ENCODE peak calls at places on chromosomes 11 and 22, in seven cellular contexts. P, A, J, B, M, E and K are unnamed samples.

GRCh38 chr11:32792948-32793475 is 1.4 kb downstream of the CCDC73 start:
- DNase-seq in E (peak; percentile 63), P (peak; percentile 35), B (peak; percentile 59), J (peak; percentile 28), A (peak; percentile 60), M (peak; percentile 58), K (no peak)

GRCh38 chr11:12860827-12861226 is 148.3 kb upstream of the RASSF10 start:
- DNase-seq in J (no peak), A (no peak), P (no peak), E (no peak), B (no peak), M (no peak), K (no peak)

GRCh38 chr11:114886644-114887259 is 208.4 kb downstream of the NXPE2 start:
- DNase-seq in P (no peak), B (no peak), M (no peak), A (no peak), J (peak; percentile 3), E (no peak), K (no peak)

GRCh38 chr22:20247010-20247505 is 21.1 kb downstream of the RTN4R start:
- DNase-seq in A (no peak), B (peak; percentile 67), J (no peak), M (no peak), E (no peak), P (peak; percentile 70), K (no peak)

GRCh38 chr11:83292709-83293435 is 6.7 kb upstream of the CCDC90B start:
- DNase-seq in E (peak; percentile 12), J (peak; percentile 50), P (no peak), B (no peak), A (no peak), M (no peak), K (peak; percentile 27)

GRCh38 chr22:37784829-37785495 is 22.8 kb upstream of the GCAT start:
- DNase-seq in P (no peak), B (no peak), E (no peak), M (no peak), J (peak; percentile 60), A (no peak), K (no peak)

GRCh38 chr11:10087186-10087585 is 206.8 kb downstream of the SBF2 start:
- DNase-seq in E (no peak), M (no peak), A (no peak), J (no peak), B (no peak), P (no peak), K (no peak)

GRCh38 chr22:27880778-27881394 is 38.2 kb downstream of the PITPNB start:
- DNase-seq in J (peak; percentile 54), M (peak; percentile 41), E (peak; percentile 17), P (no peak), A (no peak), B (peak; percentile 39), K (no peak)

GRCh38 chr22:32796865-32797573 is 4.5 kb upstream of the TIMP3 start:
- DNase-seq in E (peak; percentile 54), M (peak; percentile 57), A (peak; percentile 43), B (peak; percentile 77), J (peak; percentile 48), P (peak; percentile 70), K (no peak)

GRCh38 chr11:8285228-8285627 is 21.6 kb upstream of the LMO1 start:
- DNase-seq in P (no peak), A (no peak), E (no peak), M (no peak), J (no peak), B (no peak), K (no peak)

GRCh38 chr11:128720522-128720985 is 26.7 kb downstream of the FLI1 start:
- DNase-seq in M (no peak), E (peak; percentile 48), A (no peak), J (no peak), P (no peak), B (no peak), K (no peak)

GRCh38 chr11:46298699-46299424 is 21.4 kb downstream of the CREB3L1 start:
- DNase-seq in B (no peak), M (no peak), P (no peak), A (no peak), E (no peak), J (peak; percentile 68), K (peak; percentile 62)

GRCh38 chr22:32628626-32629587 is 154.3 kb downstream of the FBXO7 start:
- DNase-seq in J (no peak), E (no peak), P (no peak), M (no peak), B (no peak), A (no peak), K (no peak)

GRCh38 chr22:42947211-42947990 is 67.5 kb downstream of the PACSIN2 start:
- DNase-seq in E (no peak), B (peak; percentile 67), A (no peak), M (no peak), J (peak; percentile 68), P (peak; percentile 64), K (no peak)

DNA sequence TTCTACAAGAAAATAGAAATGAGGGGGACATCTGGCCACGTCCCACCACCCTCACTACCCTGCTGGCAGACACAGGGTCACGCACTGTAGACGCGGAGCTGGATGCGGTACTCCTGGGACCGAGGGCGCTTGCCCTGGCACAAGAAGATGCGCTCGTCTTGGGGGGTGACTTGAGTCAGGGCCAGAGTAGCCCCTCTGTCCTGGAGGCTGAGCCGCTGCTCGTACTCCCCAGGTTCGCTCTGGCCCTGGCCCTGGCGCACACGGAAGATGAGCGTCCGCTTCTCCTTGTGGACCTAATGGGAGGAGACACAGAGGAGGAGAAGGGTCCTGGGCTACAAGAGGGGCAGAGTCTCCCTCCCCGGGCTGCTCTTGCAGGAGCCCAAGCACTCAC is 2.2 kb downstream of the MCAM start:
- DNase-seq in P (no peak), M (no peak), J (no peak), A (no peak), B (no peak), E (no peak), K (no peak)
- H3K27me3 ChIP-seq in P (no peaks in the 10 kb centered on the region), M (no peaks in the 10 kb centered on the region), J (no peaks in the 10 kb centered on the region), A (peaks cover 33% of the 10 kb centered on the region), B (peaks cover 33% of the 10 kb centered on the region), E (peaks cover 12% of the 10 kb centered on the region), K (no peaks in the 10 kb centered on the region)

DNA sequence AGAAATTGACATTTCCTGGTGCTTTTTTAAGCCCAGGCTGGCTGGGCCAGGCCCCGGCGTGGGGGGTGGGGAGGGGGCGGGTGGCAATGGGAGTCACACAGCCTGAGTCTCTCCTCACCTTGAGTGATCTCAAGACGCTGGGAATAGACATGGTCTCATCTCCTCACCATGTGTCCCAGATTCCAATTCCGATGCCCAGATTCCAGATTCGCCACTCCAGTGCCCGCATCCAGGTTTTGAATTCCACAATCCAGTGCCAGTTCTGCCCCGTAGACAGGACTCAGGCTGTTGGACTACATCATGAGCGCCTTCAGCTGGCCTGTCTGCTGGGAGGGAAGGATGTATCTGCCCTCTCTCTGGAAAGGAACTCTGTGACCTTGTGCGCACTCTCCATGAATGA is 19.1 kb downstream of the KCNC1 start:
- DNase-seq in J (no peak), M (no peak), A (no peak), E (no peak), B (no peak), P (peak; percentile 40), K (no peak)
- TF ChIP-seq CTCF in J (no peak), M (no peak), A (no peak), E (no peak), B (no peak), P (no peak), K (no peak)

GRCh38 chr22:41525450-41526225 is 18.6 kb downstream of the POLR3H start:
- DNase-seq in E (no peak), B (no peak), J (no peak), M (no peak), P (no peak), A (no peak), K (no peak)

GRCh38 chr22:41524809-41525449 is 19.3 kb downstream of the POLR3H start:
- DNase-seq in E (peak; percentile 68), M (no peak), J (no peak), A (peak; percentile 44), P (peak; percentile 41), B (no peak), K (no peak)

GRCh38 chr22:41526802-41527799 is 17.2 kb downstream of the POLR3H start:
- DNase-seq in J (no peak), M (no peak), E (peak; percentile 81), A (peak; percentile 69), P (peak; percentile 60), B (no peak), K (no peak)

GRCh38 chr22:41524283-41524682 is 20.0 kb downstream of the POLR3H start:
- DNase-seq in P (peak; percentile 70), M (peak; percentile 75), E (no peak), J (no peak), B (peak; percentile 73), A (no peak), K (no peak)

DNA sequence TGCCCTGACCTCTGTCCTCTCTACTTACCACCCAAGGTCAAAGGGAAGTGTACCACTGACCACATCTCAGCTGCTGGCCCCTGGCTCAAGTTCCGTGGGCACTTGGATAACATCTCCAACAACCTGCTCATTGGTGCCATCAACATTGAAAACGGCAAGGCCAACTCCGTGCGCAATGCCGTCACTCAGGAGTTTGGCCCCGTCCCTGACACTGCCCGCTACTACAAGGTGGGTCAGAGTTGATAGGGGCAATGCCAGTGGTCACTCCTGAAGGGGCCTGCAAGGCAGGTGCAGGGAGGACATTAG is 18.1 kb downstream of the POLR3H start:
- DNase-seq in E (no peak), B (no peak), J (no peak), M (no peak), P (no peak), A (no peak), K (no peak)
- H3K27ac ChIP-seq in E (no peak overlapping the region), B (peak overlapping the region; percentile 77), J (no peak overlapping the region), M (no peak overlapping the region), P (peak overlapping the region; percentile 54), A (no peak overlapping the region), K (no peak overlapping the region)

GRCh38 chr11:2147391-2147790 is 8.2 kb upstream of the IGF2 start:
- DNase-seq in M (no peak), B (no peak), J (no peak), P (no peak), A (no peak), E (no peak), K (no peak)

GRCh38 chr11:2151500-2152257 is 9.3 kb downstream of the INS start:
- DNase-seq in B (peak; percentile 78), P (peak; percentile 73), E (peak; percentile 82), J (peak; percentile 36), A (peak; percentile 73), M (peak; percentile 78), K (no peak)

GRCh38 chr11:2149471-2150205 is 10.4 kb upstream of the IGF2 start:
- DNase-seq in B (no peak), P (no peak), M (no peak), E (no peak), A (no peak), J (no peak), K (no peak)

GRCh38 chr11:2148253-2149000 is 9.2 kb upstream of the IGF2 start:
- DNase-seq in A (no peak), M (no peak), E (no peak), J (no peak), P (no peak), B (no peak), K (no peak)

DNA sequence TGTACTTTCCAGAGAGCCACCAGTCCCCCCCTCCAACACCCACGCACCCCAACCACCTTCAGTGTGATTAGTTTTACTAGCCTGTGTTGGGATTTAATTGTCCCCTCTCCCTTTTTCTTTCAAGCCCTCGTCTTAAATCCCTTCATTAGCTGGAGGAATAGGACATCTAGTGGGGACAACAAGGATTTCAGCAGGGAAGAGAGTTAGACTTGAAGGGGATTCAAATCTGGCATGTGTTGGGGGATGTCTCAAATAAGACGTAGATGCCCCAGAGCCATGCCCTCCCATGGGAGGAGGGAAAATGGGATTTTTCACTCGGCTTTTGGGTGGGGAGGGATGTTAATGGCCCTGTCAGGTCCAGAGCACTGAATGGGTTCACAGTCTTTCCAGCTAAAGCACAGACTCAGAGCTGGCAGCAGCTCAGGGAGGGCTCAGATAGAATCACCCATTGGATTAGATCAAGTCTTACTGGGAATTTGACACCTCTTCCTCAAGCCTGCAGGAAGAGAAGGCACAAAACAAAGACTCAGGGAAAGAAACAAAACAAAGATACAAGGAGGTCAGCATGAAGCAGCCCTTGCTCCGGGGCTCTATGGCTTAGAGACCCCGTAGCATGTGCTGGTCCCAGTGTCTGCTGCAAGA is 10.7 kb downstream of the INS start:
- DNase-seq in A (no peak), J (peak; percentile 25), E (no peak), B (no peak), M (no peak), P (no peak), K (no peak)
- H3K27me3 ChIP-seq in A (peaks cover 58% of the 10 kb centered on the region), J (peaks cover 45% of the 10 kb centered on the region), E (peaks cover 12% of the 10 kb centered on the region), B (peaks cover 46% of the 10 kb centered on the region), M (peaks cover 17% of the 10 kb centered on the region), P (peaks cover 22% of the 10 kb centered on the region), K (peaks cover 60% of the 10 kb centered on the region)